ENCODE peak calls at places on chromosome 1, in nine cellular contexts. Z, M, J, X, W, N, T, L and B are unnamed samples.

GRCh38 chr1:85088408-85088784 is 40.1 kb upstream of the MCOLN3 start:
- DNase-seq in L (no peak), W (no peak), Z (no peak), M (no peak), J (peak), X (no peak), N (no peak), T (no peak), B (no peak)

GRCh38 chr1:230641346-230641745 is 935 bp upstream of the COG2 start:
- DNase-seq in T (no peak), J (no peak), X (no peak), N (peak), L (peak), M (no peak), W (no peak), Z (no peak), B (no peak)

GRCh38 chr1:179806333-179806732 is 63.2 kb downstream of the FAM163A start:
- DNase-seq in W (no peak), X (no peak), J (no peak), L (no peak), N (no peak), T (no peak), M (no peak), Z (no peak), B (no peak)

GRCh38 chr1:211018690-211019089 is 115.3 kb downstream of the KCNH1 start:
- DNase-seq in W (no peak), N (no peak), J (no peak), T (no peak), M (no peak), X (no peak), L (no peak), Z (no peak), B (no peak)

GRCh38 chr1:59409525-59409924 is 112.6 kb downstream of the FGGY start:
- DNase-seq in M (no peak), Z (no peak), J (peak), T (no peak), L (no peak), X (no peak), N (no peak), W (no peak), B (no peak)

GRCh38 chr1:17118706-17119075 is 560 bp downstream of the PADI2 start:
- DNase-seq in M (no peak), T (no peak), X (no peak), L (no peak), W (no peak), J (no peak), Z (no peak), N (no peak), B (no peak)

GRCh38 chr1:50271968-50272578 is 151.2 kb downstream of the DMRTA2 start:
- DNase-seq in T (peak), Z (peak), J (peak), M (no peak), N (peak), W (peak), X (no peak), L (peak), B (no peak)

GRCh38 chr1:6121021-6121421 is 59.1 kb downstream of the CHD5 start:
- DNase-seq in W (no peak), Z (no peak), N (no peak), J (no peak), M (no peak), L (no peak), X (no peak), T (no peak), B (no peak)

GRCh38 chr1:156368889-156369684 is at the start of gene RHBG:
- DNase-seq in T (peak), J (peak), W (no peak), L (no peak), Z (peak), M (no peak), N (peak), X (no peak), B (no peak)

GRCh38 chr1:50422946-50423669 is at the start of gene DMRTA2:
- DNase-seq in Z (peak), T (no peak), N (peak), M (no peak), L (peak), J (no peak), W (no peak), X (no peak), B (no peak)

GRCh38 chr1:206909167-206909882 is 12.1 kb downstream of the IL24 start:
- DNase-seq in L (no peak), J (no peak), W (peak), Z (peak), M (no peak), N (peak), X (no peak), T (no peak), B (peak)
- TF ChIP-seq CTCF in L (no peak), J (no peak), W (no peak), Z (no peak), M (no peak), N (no peak), X (no peak), T (no peak), B (no peak)

DNA sequence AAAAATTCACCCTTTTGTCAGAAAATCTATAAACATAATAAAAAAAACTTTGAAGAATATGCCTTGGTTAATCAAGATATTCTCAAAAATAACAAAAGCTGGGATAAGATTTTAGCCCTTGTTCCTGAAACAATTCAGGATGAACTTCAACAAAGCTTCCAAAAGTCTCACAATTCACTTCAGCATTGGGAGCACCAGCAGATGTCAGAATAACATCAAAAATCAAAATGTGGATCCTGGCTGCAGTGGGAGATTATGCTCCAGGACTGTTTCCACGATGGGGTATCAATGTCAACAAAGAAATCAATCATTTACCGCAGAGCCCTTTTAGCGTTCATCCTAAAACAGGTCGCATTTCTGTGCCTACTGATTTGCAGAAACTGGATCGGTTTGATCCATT is 35.2 kb downstream of the ZNF670 start:
- DNase-seq in Z (no peak), L (no peak), J (no peak), T (no peak), M (no peak), N (no peak), W (no peak), X (no peak), B (no peak)
- TF ChIP-seq CTCF in Z (no peak), L (no peak), J (no peak), T (no peak), M (no peak), N (no peak), W (no peak), X (no peak), B (no peak)

DNA sequence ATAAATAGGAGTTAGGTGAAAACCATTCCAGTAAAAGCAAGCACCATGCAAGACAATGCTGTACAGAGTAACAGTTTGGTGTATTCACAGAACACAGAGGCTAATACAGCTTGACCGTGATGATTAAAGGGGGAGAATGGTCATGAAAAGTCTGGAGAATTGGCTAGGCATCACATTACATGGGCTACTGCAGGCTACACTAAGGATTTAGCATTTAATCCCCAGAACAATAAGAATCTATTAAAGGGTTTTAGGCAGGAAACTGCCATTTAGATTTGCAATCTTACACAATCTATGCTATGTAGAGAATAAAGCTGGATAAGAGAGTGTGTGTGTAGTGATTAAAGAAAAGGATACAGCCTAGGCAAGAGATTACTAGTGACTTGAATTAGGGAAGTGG is 30.6 kb downstream of the HFM1 start:
- DNase-seq in X (no peak), L (no peak), T (no peak), J (no peak), Z (no peak), N (no peak), W (no peak), M (no peak), B (no peak)
- TF ChIP-seq CTCF in X (no peak), L (no peak), T (no peak), J (no peak), Z (no peak), N (no peak), W (no peak), M (no peak), B (no peak)

DNA sequence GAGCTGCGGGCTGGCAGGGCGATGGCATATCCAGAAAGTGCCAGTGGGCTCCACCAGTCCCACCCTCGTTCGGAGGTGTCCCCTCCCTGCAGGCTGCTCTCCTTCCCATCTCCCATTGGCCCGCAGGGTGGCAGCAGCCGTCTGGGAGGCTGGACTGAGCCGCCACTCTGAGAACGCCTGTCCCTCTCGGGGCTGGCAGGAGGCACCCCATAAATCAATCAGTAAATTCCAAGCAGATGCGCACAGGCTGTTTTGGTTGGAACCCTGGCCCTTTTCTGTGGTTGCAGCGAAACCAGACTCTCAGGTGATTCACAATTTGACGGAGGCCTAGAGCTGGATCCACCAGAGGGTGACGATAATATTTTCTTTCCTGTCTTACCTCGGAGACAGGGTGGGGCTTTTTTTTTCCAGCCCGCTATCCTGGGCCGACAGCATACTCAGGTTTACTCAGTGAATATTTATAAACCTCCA is 99.7 kb downstream of the GLIS1 start:
- DNase-seq in T (no peak), X (no peak), J (peak), L (peak), M (no peak), N (peak), Z (no peak), W (no peak), B (no peak)
- TF ChIP-seq CTCF in T (no peak), X (no peak), J (peak), L (no peak), M (no peak), N (no peak), Z (no peak), W (no peak), B (no peak)

GRCh38 chr1:216582151-216582550 is 141.1 kb downstream of the ESRRG start:
- DNase-seq in M (no peak), T (no peak), X (no peak), N (no peak), L (no peak), W (no peak), J (no peak), Z (no peak), B (no peak)

GRCh38 chr1:216587715-216588114 is 135.5 kb downstream of the ESRRG start:
- DNase-seq in T (no peak), J (no peak), Z (no peak), L (no peak), M (no peak), X (no peak), N (peak), W (no peak), B (no peak)
- TF ChIP-seq CTCF in T (no peak), J (no peak), Z (no peak), L (no peak), M (no peak), X (no peak), N (no peak), W (no peak), B (no peak)

DNA sequence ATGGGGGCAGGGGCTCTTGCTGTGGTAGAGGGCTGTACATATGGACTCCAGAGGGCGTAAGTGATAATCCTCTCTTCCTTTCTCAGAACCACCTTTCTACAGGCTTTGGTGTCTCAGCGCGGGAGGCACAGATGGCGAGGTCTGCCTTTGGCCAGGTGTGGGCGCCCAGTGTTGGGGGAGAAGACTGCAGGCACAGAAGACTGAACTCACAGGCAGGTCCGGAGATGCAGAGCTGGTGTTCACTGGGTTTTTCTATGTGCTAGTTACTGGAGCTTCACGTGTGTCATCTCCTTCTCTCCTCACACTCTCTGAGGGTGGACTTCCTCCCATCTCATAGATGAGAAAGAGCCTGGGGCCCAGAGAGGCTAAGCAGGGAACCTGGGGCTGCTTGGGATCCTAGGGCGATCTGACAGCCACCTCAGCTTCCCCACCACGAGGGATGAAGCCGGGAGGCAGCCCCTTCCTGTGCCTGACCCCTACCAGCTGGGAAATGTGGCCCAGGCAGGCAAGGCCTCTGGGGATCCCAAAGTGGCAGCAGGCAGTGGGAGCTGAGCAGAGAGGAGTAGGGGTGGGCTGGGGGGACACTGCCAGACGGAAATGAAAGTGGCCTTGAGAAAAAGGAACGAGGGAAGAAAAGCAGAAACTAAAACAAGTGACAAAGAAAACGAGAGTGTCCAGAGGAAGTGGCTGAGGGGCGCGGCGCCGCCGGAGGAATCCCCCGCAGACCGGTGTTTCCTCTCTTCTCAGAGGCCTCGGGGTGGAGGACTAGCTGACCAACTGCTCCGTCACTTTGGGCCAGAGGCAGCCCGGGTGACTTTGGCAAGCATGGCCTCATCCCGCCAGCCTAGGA is 191.6 kb downstream of the HIVEP3 start:
- DNase-seq in M (peak), N (no peak), X (no peak), J (no peak), L (no peak), Z (no peak), T (peak), W (peak), B (no peak)
- TF ChIP-seq CTCF in M (no peak), N (no peak), X (no peak), J (no peak), L (no peak), Z (no peak), T (no peak), W (no peak), B (no peak)